ENCODE peak calls at places on chromosome 1, in four cellular contexts. One of them, this sample, is unnamed.

GRCh38 chr1:174358344-174358743 is 89.4 kb upstream of the GPR52 start:
- DNase-seq in iPS DF 6.9: no peak
- DNase-seq in HAP-1: no peak
- DNase-seq in ELR: no peak
- DNase-seq in this sample: no peak

GRCh38 chr1:83086986-83087512 is 911.9 kb downstream of the TTLL7 start:
- DNase-seq in iPS DF 6.9: no peak
- DNase-seq in ELR: no peak
- DNase-seq in HAP-1: no peak
- DNase-seq in this sample: no peak

GRCh38 chr1:107963601-107964396 is 1.2 kb downstream of the VAV3 start:
- DNase-seq in iPS DF 6.9: no peak
- DNase-seq in ELR: no peak
- DNase-seq in HAP-1: no peak
- DNase-seq in this sample: peak; percentile 22

GRCh38 chr1:94022471-94023189 is 98.3 kb downstream of the ABCA4 start:
- DNase-seq in HAP-1: no peak
- DNase-seq in ELR: no peak
- DNase-seq in iPS DF 6.9: no peak
- DNase-seq in this sample: no peak

GRCh38 chr1:9444532-9444931 is 94.7 kb upstream of the SLC25A33 start:
- DNase-seq in ELR: no peak
- DNase-seq in iPS DF 6.9: no peak
- DNase-seq in HAP-1: no peak
- DNase-seq in this sample: no peak

GRCh38 chr1:28099050-28099769 is 10.8 kb upstream of the EYA3 start:
- DNase-seq in ELR: no peak
- DNase-seq in iPS DF 6.9: no peak
- DNase-seq in HAP-1: no peak
- DNase-seq in this sample: no peak

GRCh38 chr1:40944326-40944725 is 35.2 kb upstream of the CTPS1 start:
- DNase-seq in iPS DF 6.9: no peak
- DNase-seq in HAP-1: no peak
- DNase-seq in ELR: peak; percentile 83
- DNase-seq in this sample: peak; percentile 91

GRCh38 chr1:220283616-220284015 is 11.4 kb upstream of the RAB3GAP2 start:
- DNase-seq in iPS DF 6.9: no peak
- DNase-seq in ELR: no peak
- DNase-seq in HAP-1: no peak
- DNase-seq in this sample: peak; percentile 7

GRCh38 chr1:153553691-153554608 is 4.9 kb upstream of the S100A3 start:
- DNase-seq in ELR: peak; percentile 45
- DNase-seq in iPS DF 6.9: no peak
- DNase-seq in HAP-1: no peak
- DNase-seq in this sample: no peak

GRCh38 chr1:39671793-39672550 is at the start of gene NT5C1A:
- DNase-seq in HAP-1: peak; percentile 64
- DNase-seq in ELR: peak; percentile 29
- DNase-seq in iPS DF 6.9: no peak
- DNase-seq in this sample: peak; percentile 33

GRCh38 chr1:56663846-56664245 is 18.7 kb downstream of the PRKAA2 start:
- DNase-seq in HAP-1: no peak
- DNase-seq in ELR: no peak
- DNase-seq in iPS DF 6.9: no peak
- DNase-seq in this sample: no peak

GRCh38 chr1:173479649-173480048 is 2.5 kb downstream of the PRDX6 start:
- DNase-seq in ELR: no peak
- DNase-seq in iPS DF 6.9: no peak
- DNase-seq in HAP-1: no peak
- DNase-seq in this sample: no peak

GRCh38 chr1:162218975-162219374 is 149.5 kb downstream of the NOS1AP start:
- DNase-seq in HAP-1: no peak
- DNase-seq in iPS DF 6.9: no peak
- DNase-seq in ELR: no peak
- DNase-seq in this sample: peak; percentile 55

GRCh38 chr1:91700332-91700731 is 185.6 kb downstream of the TGFBR3 start:
- DNase-seq in HAP-1: no peak
- DNase-seq in ELR: peak; percentile 74
- DNase-seq in iPS DF 6.9: no peak
- DNase-seq in this sample: peak; percentile 55

GRCh38 chr1:55735110-55735509 is 519.9 kb upstream of the USP24 start:
- DNase-seq in HAP-1: no peak
- DNase-seq in iPS DF 6.9: no peak
- DNase-seq in ELR: peak; percentile 28
- DNase-seq in this sample: no peak